ENCODE peak calls at places on chromosomes 2 and 18, in eight cellular contexts. A is natural killer cell treated with Interleukin-12 subunit alpha and Interleukin-12 subunit beta and Interleukin-15 and Interleukin-18, amount 100 ng/mL, for 72 hours; V is NCI-H524; B is mammary epithelial cell; S is foreskin fibroblast; X is cardiac muscle cell; L is OCI-LY7; F is occipital lobe. P is an unnamed sample.

GRCh38 chr2:200765139-200765951 is 46.4 kb upstream of the BZW1 start:
- DNase-seq in A (no peak), V (no peak), B (peak; percentile 94), S (peak; percentile 93), X (peak; percentile 88), L (no peak), F (no peak), P (no peak)

GRCh38 chr2:172285760-172286159 is 141.6 kb upstream of the ITGA6 start:
- DNase-seq in A (no peak), V (no peak), B (no peak), S (no peak), X (no peak), L (no peak), F (no peak), P (no peak)

GRCh38 chr2:239763433-239764097 is 261.6 kb downstream of the NDUFA10 start:
- DNase-seq in A (no peak), V (no peak), B (no peak), S (no peak), X (no peak), L (no peak), F (no peak), P (no peak)

GRCh38 chr2:41119489-41119888 is 667.6 kb upstream of the SLC8A1 start:
- DNase-seq in A (no peak), V (no peak), B (no peak), S (no peak), X (no peak), L (no peak), F (peak; percentile 25), P (no peak)

GRCh38 chr2:173630425-173631122 is 275.9 kb downstream of the CDCA7 start:
- DNase-seq in A (no peak), V (no peak), B (no peak), S (no peak), X (peak; percentile 47), L (no peak), F (no peak), P (no peak)

GRCh38 chr2:219486424-219486959 is 12.2 kb upstream of the GMPPA start:
- DNase-seq in A (no peak), V (peak; percentile 12), B (no peak), S (no peak), X (no peak), L (no peak), F (no peak), P (no peak)

GRCh38 chr18:56982756-56983155 is 164.1 kb upstream of the BOD1L2 start:
- DNase-seq in A (no peak), V (peak; percentile 35), B (no peak), S (no peak), X (no peak), L (peak; percentile 2), F (peak; percentile 2), P (no peak)

GRCh38 chr18:49778826-49779465 is 34.4 kb downstream of the ACAA2 start:
- DNase-seq in A (no peak), V (peak; percentile 51), B (peak; percentile 28), S (no peak), X (peak; percentile 42), L (peak; percentile 8), F (no peak), P (no peak)

GRCh38 chr2:207103132-207103531 is 62.6 kb downstream of the KLF7 start:
- DNase-seq in A (no peak), V (no peak), B (no peak), S (no peak), X (no peak), L (no peak), F (no peak), P (no peak)

GRCh38 chr2:106956879-106957278 is 70.9 kb upstream of the ST6GAL2 start:
- DNase-seq in A (no peak), V (peak; percentile 75), B (no peak), S (peak; percentile 94), X (peak; percentile 95), L (no peak), F (no peak), P (no peak)

GRCh38 chr18:75052475-75052874 is 156.5 kb downstream of the PTGR3 start:
- DNase-seq in A (no peak), V (peak; percentile 53), B (no peak), S (no peak), X (no peak), L (no peak), F (no peak), P (no peak)

GRCh38 chr2:41940715-41941114 is 107.1 kb upstream of the PKDCC start:
- DNase-seq in A (no peak), V (no peak), B (no peak), S (no peak), X (peak; percentile 93), L (no peak), F (no peak), P (no peak)

GRCh38 chr2:59177748-59178147 is 936.6 kb upstream of the FANCL start:
- DNase-seq in A (no peak), V (peak; percentile 86), B (no peak), S (no peak), X (no peak), L (no peak), F (no peak), P (no peak)

GRCh38 chr2:7209776-7210555 is 292.8 kb downstream of the RNF144A start:
- DNase-seq in A (no peak), V (peak; percentile 99), B (no peak), S (no peak), X (peak; percentile 3), L (no peak), F (no peak), P (no peak)

GRCh38 chr2:217650716-217651360 is 352.0 kb downstream of the TNS1 start:
- DNase-seq in A (no peak), V (peak; percentile 64), B (peak; percentile 63), S (peak; percentile 16), X (peak; percentile 75), L (peak; percentile 44), F (no peak), P (peak; percentile 41)

GRCh38 chr2:148530350-148530749 is 114.2 kb upstream of the EPC2 start:
- DNase-seq in A (no peak), V (no peak), B (no peak), S (no peak), X (no peak), L (no peak), F (no peak), P (no peak)

GRCh38 chr18:79952996-79953559 is 1.6 kb upstream of the SLC66A2 start:
- DNase-seq in A (no peak), V (no peak), B (no peak), S (no peak), X (no peak), L (no peak), F (no peak), P (no peak)

GRCh38 chr2:178205853-178206516 is 11.7 kb downstream of the OSBPL6 start:
- DNase-seq in A (no peak), V (no peak), B (peak; percentile 64), S (peak; percentile 47), X (peak; percentile 16), L (no peak), F (no peak), P (no peak)

GRCh38 chr18:55400590-55401274 is 187.3 kb downstream of the TCF4 start:
- DNase-seq in A (no peak), V (no peak), B (no peak), S (no peak), X (peak; percentile 40), L (no peak), F (no peak), P (no peak)

GRCh38 chr2:96273763-96274162 is 7.7 kb downstream of the CIAO1 start:
- DNase-seq in A (no peak), V (no peak), B (no peak), S (no peak), X (no peak), L (no peak), F (no peak), P (no peak)

GRCh38 chr18:7755753-7756475 is 188.8 kb downstream of the PTPRM start:
- DNase-seq in A (no peak), V (no peak), B (no peak), S (peak; percentile 17), X (peak; percentile 75), L (no peak), F (no peak), P (no peak)

GRCh38 chr2:239666053-239666854 is 265.4 kb upstream of the HDAC4 start:
- DNase-seq in A (no peak), V (no peak), B (no peak), S (no peak), X (no peak), L (no peak), F (no peak), P (no peak)

GRCh38 chr2:29139152-29139551 is 23.9 kb downstream of the CLIP4 start:
- DNase-seq in A (no peak), V (no peak), B (peak; percentile 6), S (no peak), X (peak; percentile 15), L (no peak), F (no peak), P (no peak)

GRCh38 chr2:47344890-47345583 is 57.9 kb upstream of the MSH2 start:
- DNase-seq in A (no peak), V (peak; percentile 98), B (no peak), S (peak; percentile 48), X (peak; percentile 72), L (no peak), F (peak; percentile 80), P (peak; percentile 97)

GRCh38 chr18:911025-911424 is 6.4 kb downstream of the ADCYAP1 start:
- DNase-seq in A (no peak), V (no peak), B (no peak), S (no peak), X (no peak), L (no peak), F (no peak), P (no peak)

GRCh38 chr2:29502452-29502851 is 387.2 kb downstream of the CLIP4 start:
- DNase-seq in A (no peak), V (peak; percentile 48), B (no peak), S (no peak), X (no peak), L (no peak), F (no peak), P (no peak)

GRCh38 chr2:175126661-175127060 is 41.3 kb downstream of the ATF2 start:
- DNase-seq in A (no peak), V (no peak), B (peak; percentile 67), S (no peak), X (peak; percentile 3), L (no peak), F (no peak), P (no peak)

GRCh38 chr2:132521321-132521720 is 104.7 kb downstream of the GPR39 start:
- DNase-seq in A (no peak), V (no peak), B (peak; percentile 19), S (no peak), X (no peak), L (no peak), F (no peak), P (no peak)

GRCh38 chr18:34222025-34222395 is 2.7 kb downstream of the NOL4 start:
- DNase-seq in A (no peak), V (peak; percentile 74), B (no peak), S (no peak), X (no peak), L (no peak), F (peak; percentile 35), P (peak; percentile 28)

GRCh38 chr2:125405816-125406215 is 1250.1 kb upstream of the GYPC start:
- DNase-seq in A (no peak), V (no peak), B (peak; percentile 63), S (peak; percentile 71), X (peak; percentile 94), L (no peak), F (no peak), P (no peak)

GRCh38 chr2:42050350-42051167 is 2.7 kb downstream of the PKDCC start:
- DNase-seq in A (peak; percentile 54), V (no peak), B (no peak), S (no peak), X (peak; percentile 56), L (no peak), F (no peak), P (no peak)

GRCh38 chr2:205405194-205405593 is 277.1 kb upstream of the NRP2 start:
- DNase-seq in A (no peak), V (no peak), B (peak; percentile 11), S (peak; percentile 50), X (peak; percentile 46), L (no peak), F (no peak), P (no peak)